ENCODE peak calls at places on chromosomes 4 and X, in four cellular contexts. Q, W, J and V are unnamed samples. For H3K4me1, the result is how much of the 10 kb centered on the place peaks cover.

GRCh38 chr4:140718240-140718639 is 37.9 kb downstream of the TBC1D9 start:
- DNase-seq in Q (no peak), J (no peak), W (no peak), V (no peak)

GRCh38 chrX:97806238-97806637 is 922.5 kb downstream of the RPA4 start:
- DNase-seq in J (no peak), W (no peak), Q (no peak), V (no peak)

GRCh38 chr4:10074767-10075105 is 41.9 kb downstream of the WDR1 start:
- DNase-seq in Q (peak), W (no peak), J (no peak), V (no peak)

GRCh38 chr4:156781852-156782251 is 189.7 kb downstream of the PDGFC start:
- DNase-seq in W (no peak), J (no peak), Q (no peak), V (no peak)

GRCh38 chrX:16445166-16445752 is 204.7 kb upstream of the S100G start:
- DNase-seq in J (no peak), W (peak), Q (peak), V (no peak)

GRCh38 chr4:38482696-38483095 is 181.3 kb upstream of the KLF3 start:
- DNase-seq in Q (no peak), J (no peak), W (no peak), V (no peak)

GRCh38 chr4:183241322-183241640 is 78.8 kb downstream of the CLDN22 start:
- DNase-seq in Q (no peak), J (no peak), W (no peak), V (no peak)

GRCh38 chr4:140302151-140302859 is 71.1 kb upstream of the SCOC start:
- DNase-seq in Q (no peak), W (no peak), J (no peak), V (no peak)

GRCh38 chr4:80073362-80074008 is 456 bp upstream of the ANTXR2 start:
- DNase-seq in J (peak), W (no peak), Q (no peak), V (no peak)
- H3K4me1 ChIP-seq in J (under half), W (under half), Q (under half), V (under half)

GRCh38 chr4:168480991-168481588 is 798 bp upstream of the DDX60L start:
- DNase-seq in W (peak), Q (no peak), J (peak), V (no peak)
- TF ChIP-seq POLR2AphosphoS5 in W (no peak), Q (peak), J (no peak), V (peak)

DNA sequence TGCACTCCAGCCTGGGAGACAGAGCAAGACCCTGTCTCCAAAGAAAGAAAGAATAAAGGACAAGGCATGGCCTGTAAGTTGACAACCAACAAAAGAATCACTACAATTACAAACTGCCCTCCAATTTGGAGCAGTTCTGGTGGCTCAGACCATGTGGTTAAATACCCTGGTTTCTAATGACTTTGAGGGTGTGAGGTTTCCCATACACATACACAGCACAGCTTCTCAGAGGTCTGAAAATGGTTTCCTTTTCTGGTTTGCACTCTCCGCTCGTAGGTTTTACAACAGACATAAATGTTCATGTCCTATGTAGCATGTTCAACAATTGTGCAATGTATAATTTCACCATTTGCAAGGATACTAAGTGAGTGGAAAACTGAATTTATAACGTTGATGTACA is 34.2 kb upstream of the MXRA5 start:
- DNase-seq in Q (no peak), J (no peak), W (no peak), V (no peak)
- TF ChIP-seq EP300 in Q (no peak), J (no peak), W (no peak), V (no peak)

GRCh38 chr4:1294891-1295290 is 5.2 kb downstream of the MAEA start:
- DNase-seq in Q (no peak), J (no peak), W (no peak), V (no peak)

GRCh38 chr4:1293981-1294380 is 4.3 kb downstream of the MAEA start:
- DNase-seq in J (no peak), W (no peak), Q (peak), V (no peak)

GRCh38 chr4:1294424-1294823 is 4.7 kb downstream of the MAEA start:
- DNase-seq in W (no peak), Q (no peak), J (no peak), V (no peak)

GRCh38 chr4:1291996-1292702 is 2.5 kb downstream of the MAEA start:
- DNase-seq in W (no peak), Q (peak), J (no peak), V (no peak)

GRCh38 chr4:1293531-1293941 is 3.8 kb downstream of the MAEA start:
- DNase-seq in J (peak), Q (no peak), W (no peak), V (no peak)
- H3K4me1 ChIP-seq in J (under half), Q (half or more), W (under half), V (half or more)

GRCh38 chrX:77894921-77895886 is at the start of gene MAGT1:
- DNase-seq in J (peak), W (peak), Q (peak), V (peak)
- TF ChIP-seq POLR2AphosphoS5 in J (peak), W (peak), Q (peak), V (peak)

GRCh38 chrX:40580537-40581332 is at the start of gene ATP6AP2:
- DNase-seq in Q (peak), J (peak), W (peak), V (peak)
- TF ChIP-seq EP300 in Q (no peak), J (no peak), W (no peak), V (no peak)

GRCh38 chrX:2708601-2709200 is 17.6 kb downstream of the CD99 start:
- DNase-seq in J (no peak), Q (no peak), W (no peak), V (no peak)
- H3K4me1 ChIP-seq in J (under half), Q (half or more), W (under half), V (half or more)

GRCh38 chrX:40647307-40648197 is at the start of gene CXorf38:
- DNase-seq in W (peak), J (peak), Q (peak), V (peak)

GRCh38 chrX:40646489-40647306 is 663 bp downstream of the CXorf38 start:
- DNase-seq in J (no peak), Q (peak), W (no peak), V (no peak)

GRCh38 chrX:40644175-40644574 is 3.2 kb downstream of the CXorf38 start:
- DNase-seq in J (no peak), W (no peak), Q (no peak), V (no peak)

DNA sequence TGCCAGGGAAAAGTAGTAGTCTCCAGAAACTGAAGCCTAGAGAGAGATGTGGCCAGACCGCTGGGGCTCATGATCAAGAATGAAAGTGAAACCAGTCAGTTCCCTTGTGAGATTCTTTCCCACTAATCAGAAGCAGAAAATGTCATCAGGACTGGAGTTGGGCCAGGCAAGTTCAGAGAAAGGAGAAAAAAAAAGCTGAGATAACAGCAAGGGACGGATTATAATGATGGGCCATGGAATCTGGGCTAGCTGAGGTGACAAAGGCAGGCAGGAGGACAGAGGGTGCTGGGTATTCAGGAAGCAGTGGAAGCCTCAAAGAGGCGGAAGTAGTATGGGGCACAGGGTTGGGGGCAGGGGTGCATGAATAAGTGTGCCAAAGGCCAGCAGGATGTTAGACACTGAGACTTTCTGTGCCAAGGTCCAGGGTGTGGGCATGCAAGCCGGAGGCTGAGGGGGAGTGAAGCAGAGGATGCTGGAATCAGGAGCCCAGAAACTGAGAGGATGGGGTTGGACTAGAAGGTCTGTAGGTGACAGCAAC is 2.5 kb downstream of the CXorf38 start:
- DNase-seq in J (peak), W (peak), Q (peak), V (no peak)
- TF ChIP-seq POLR2AphosphoS5 in J (peak), W (no peak), Q (peak), V (peak)

DNA sequence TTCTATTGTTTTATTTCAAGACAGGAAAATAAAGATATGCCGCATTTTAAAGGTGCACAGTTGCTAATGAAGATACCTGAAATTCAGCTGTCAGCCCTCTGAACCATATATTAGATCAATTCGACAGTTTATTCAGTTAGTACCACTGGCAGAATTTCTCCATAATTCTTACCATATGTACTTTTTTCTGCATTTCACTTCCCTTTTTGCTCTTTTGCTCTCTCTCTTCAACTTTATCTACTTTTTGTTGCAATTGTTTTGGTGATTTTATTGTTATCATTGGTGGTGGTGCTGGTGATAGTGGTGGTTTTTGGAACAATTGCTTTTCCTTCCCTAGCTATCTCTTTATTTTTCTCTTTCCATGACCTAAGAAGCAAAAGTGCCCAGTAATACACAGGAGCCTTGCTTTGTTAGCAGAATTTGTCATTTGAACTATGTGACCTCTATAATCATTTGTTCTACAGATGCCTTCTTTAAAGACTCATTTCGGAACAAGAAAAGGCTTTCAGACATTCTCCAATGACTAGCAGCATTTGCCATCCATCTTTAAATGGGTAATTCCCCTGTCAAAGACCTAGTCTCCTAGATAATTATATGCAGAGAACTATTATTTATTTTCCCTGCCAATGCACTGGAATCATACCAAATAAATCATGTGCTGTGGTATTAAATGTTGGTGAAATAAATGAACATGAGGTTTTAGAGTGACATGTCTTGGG is 154.6 kb downstream of the GASK1B start:
- DNase-seq in J (no peak), W (no peak), Q (no peak), V (no peak)
- TF ChIP-seq EP300 in J (no peak), W (no peak), Q (no peak), V (no peak)